ENCODE peak calls at places on chromosomes 16 and 17, in ten cellular contexts. X, L, S, F, Q, W, Z, P, I and A are unnamed samples.

GRCh38 chr17:67239597-67239996 is 5.4 kb downstream of the HELZ start:
- DNase-seq in X (no peak), L (no peak), S (peak), F (no peak), Q (no peak), W (no peak), Z (no peak), P (peak), I (no peak), A (no peak)

GRCh38 chr16:2586901-2587480 is 49.2 kb downstream of the PDPK1 start:
- DNase-seq in X (no peak), L (no peak), S (no peak), F (no peak), Q (no peak), W (no peak), Z (no peak), P (no peak), I (no peak), A (no peak)

GRCh38 chr16:47561286-47561685 is 100.2 kb downstream of the PHKB start:
- DNase-seq in X (no peak), L (no peak), S (no peak), F (no peak), Q (no peak), W (no peak), Z (no peak), P (no peak), I (no peak), A (no peak)

GRCh38 chr16:51982715-51983680 is 563.9 kb downstream of the TOX3 start:
- DNase-seq in X (no peak), L (no peak), S (peak), F (no peak), Q (no peak), W (peak), Z (peak), P (peak), I (peak), A (peak)

GRCh38 chr16:81106826-81107503 is 10.8 kb upstream of the GCSH start:
- DNase-seq in X (no peak), L (no peak), S (no peak), F (no peak), Q (no peak), W (no peak), Z (no peak), P (no peak), I (no peak), A (no peak)

GRCh38 chr16:4859900-4860255 is 12.6 kb downstream of the UBN1 start:
- DNase-seq in X (peak), L (no peak), S (peak), F (no peak), Q (no peak), W (no peak), Z (no peak), P (no peak), I (no peak), A (no peak)

GRCh38 chr16:75264999-75265910 is 13.8 kb upstream of the BCAR1 start:
- DNase-seq in X (no peak), L (no peak), S (peak), F (no peak), Q (peak), W (no peak), Z (no peak), P (peak), I (no peak), A (no peak)

GRCh38 chr17:80287806-80288579 is 27.3 kb downstream of the RNF213 start:
- DNase-seq in X (no peak), L (no peak), S (no peak), F (no peak), Q (no peak), W (no peak), Z (no peak), P (no peak), I (no peak), A (no peak)

GRCh38 chr16:78648517-78648916 is 549.1 kb downstream of the WWOX start:
- DNase-seq in X (no peak), L (no peak), S (no peak), F (no peak), Q (no peak), W (no peak), Z (no peak), P (no peak), I (no peak), A (no peak)